ENCODE peak calls at places on chromosomes 4 and X, in eight cellular contexts. D is left colon; V is thoracic aorta; Z is naive thymus-derived CD8-positive, alpha-beta T cell; M is uterus; C is OCI-M1; W is GM06990; A is NCI-H1092 treated with DMSO at 0.1 percent for 48 hours. F is an unnamed sample.
A peak's percentile ranks its signal among the peaks of the same experiment; 100 is the strongest.

GRCh38 chr4:112800001-112800400 is 163.1 kb downstream of the LARP7 start:
- DNase-seq in D (no peak), V (no peak), Z (no peak), M (no peak), C (no peak), W (no peak), A (no peak), F (no peak)

GRCh38 chrX:139126493-139126892 is 404.0 kb upstream of the F9 start:
- DNase-seq in D (peak; percentile 15), V (no peak), Z (no peak), M (no peak), C (peak; percentile 77), W (no peak), A (peak; percentile 18), F (peak; percentile 17)

GRCh38 chr4:10694151-10694825 is 9.7 kb upstream of the CLNK start:
- DNase-seq in D (no peak), V (no peak), Z (no peak), M (no peak), C (no peak), W (no peak), A (no peak), F (no peak)

GRCh38 chr4:177573487-177573886 is 131.2 kb upstream of the AGA start:
- DNase-seq in D (no peak), V (no peak), Z (no peak), M (no peak), C (peak; percentile 12), W (no peak), A (no peak), F (no peak)

GRCh38 chr4:154660052-154660451 is 47.6 kb upstream of the FGG start:
- DNase-seq in D (no peak), V (no peak), Z (no peak), M (no peak), C (no peak), W (no peak), A (no peak), F (no peak)

GRCh38 chr4:120692964-120693363 is 229.6 kb downstream of the PRDM5 start:
- DNase-seq in D (peak; percentile 11), V (no peak), Z (no peak), M (no peak), C (no peak), W (no peak), A (no peak), F (no peak)

GRCh38 chr4:147864591-147864990 is 132.7 kb downstream of the ARHGAP10 start:
- DNase-seq in D (no peak), V (no peak), Z (no peak), M (no peak), C (no peak), W (no peak), A (no peak), F (no peak)

GRCh38 chrX:67104982-67105757 is 438.7 kb upstream of the AR start:
- DNase-seq in D (no peak), V (no peak), Z (no peak), M (no peak), C (no peak), W (no peak), A (no peak), F (no peak)

GRCh38 chrX:43676960-43677582 is 21.0 kb downstream of the MAOA start:
- DNase-seq in D (no peak), V (no peak), Z (peak; percentile 10), M (no peak), C (peak; percentile 1), W (no peak), A (no peak), F (no peak)

GRCh38 chr4:22762548-22762947 is 69.8 kb downstream of the GBA3 start:
- DNase-seq in D (no peak), V (no peak), Z (no peak), M (no peak), C (no peak), W (no peak), A (no peak), F (no peak)

GRCh38 chr4:21290562-21290961 is 590.3 kb downstream of the PACRGL start:
- DNase-seq in D (no peak), V (no peak), Z (no peak), M (no peak), C (no peak), W (no peak), A (no peak), F (no peak)

GRCh38 chr4:127311924-127312323 is 320.8 kb upstream of the INTU start:
- DNase-seq in D (no peak), V (no peak), Z (no peak), M (no peak), C (no peak), W (no peak), A (no peak), F (no peak)

GRCh38 chrX:9144643-9145290 is 110.8 kb upstream of the FAM9B start:
- DNase-seq in D (no peak), V (no peak), Z (no peak), M (no peak), C (no peak), W (no peak), A (no peak), F (no peak)

GRCh38 chr4:109406337-109406931 is 27.2 kb upstream of the SEC24B start:
- DNase-seq in D (no peak), V (no peak), Z (peak; percentile 56), M (no peak), C (peak; percentile 78), W (no peak), A (peak; percentile 32), F (peak; percentile 42)

GRCh38 chr4:169557061-169557636 is 55.2 kb downstream of the NEK1 start:
- DNase-seq in D (no peak), V (no peak), Z (no peak), M (no peak), C (no peak), W (no peak), A (no peak), F (no peak)

GRCh38 chr4:87502580-87503238 is 26.5 kb downstream of the SPARCL1 start:
- DNase-seq in D (no peak), V (no peak), Z (no peak), M (no peak), C (no peak), W (no peak), A (peak; percentile 83), F (no peak)

F was measured in AML-193.